ENCODE peak calls at places on chromosomes 6 and 20, in four cellular contexts. One of them, this sample, is unnamed.

GRCh38 chr6:101537917-101538316 is 144.4 kb downstream of the GRIK2 start:
- DNase-seq in T-helper 2 cell: no peak
- DNase-seq in D721Med: no peak
- DNase-seq in NCI-H1105: no peak
- DNase-seq in this sample: no peak

GRCh38 chr20:50426865-50427739 is 83.1 kb upstream of the PTPN1 start:
- DNase-seq in T-helper 2 cell: no peak
- DNase-seq in D721Med: no peak
- DNase-seq in NCI-H1105: no peak
- DNase-seq in this sample: no peak

GRCh38 chr6:42118162-42119001 is 24.0 kb downstream of the C6orf132 start:
- DNase-seq in D721Med: no peak
- DNase-seq in NCI-H1105: no peak
- DNase-seq in T-helper 2 cell: no peak
- DNase-seq in this sample: no peak

GRCh38 chr20:1341561-1342265 is 12.8 kb upstream of the SDCBP2 start:
- DNase-seq in NCI-H1105: no peak
- DNase-seq in D721Med: no peak
- DNase-seq in T-helper 2 cell: no peak
- DNase-seq in this sample: no peak

GRCh38 chr20:62938105-62938888 is at the start of gene GID8:
- DNase-seq in NCI-H1105: no peak
- DNase-seq in T-helper 2 cell: peak; percentile 28
- DNase-seq in D721Med: no peak
- DNase-seq in this sample: peak; percentile 32

GRCh38 chr20:58645277-58645968 is 5.7 kb upstream of the STX16 start:
- DNase-seq in NCI-H1105: no peak
- DNase-seq in D721Med: no peak
- DNase-seq in T-helper 2 cell: no peak
- DNase-seq in this sample: no peak

GRCh38 chr6:89371849-89372505 is 19.5 kb upstream of the UBE2J1 start:
- DNase-seq in T-helper 2 cell: peak; percentile 65
- DNase-seq in NCI-H1105: peak; percentile 43
- DNase-seq in D721Med: no peak
- DNase-seq in this sample: peak; percentile 65

GRCh38 chr20:36653456-36653855 is 7.5 kb upstream of the SLA2 start:
- DNase-seq in NCI-H1105: no peak
- DNase-seq in D721Med: no peak
- DNase-seq in T-helper 2 cell: no peak
- DNase-seq in this sample: no peak

GRCh38 chr20:58891076-58891685 is 38.7 kb downstream of the GNAS start:
- DNase-seq in NCI-H1105: peak; percentile 72
- DNase-seq in D721Med: no peak
- DNase-seq in T-helper 2 cell: peak; percentile 52
- DNase-seq in this sample: peak; percentile 66